ENCODE peak calls at places on chromosome 13, in nine cellular contexts. R is prostate gland; J is uterus; B is heart right ventricle; C is cardiac muscle cell; D is CD8-positive, alpha-beta T cell; A is aorta; W is tibial nerve; M is PC-9. Q is an unnamed sample.

GRCh38 chr13:69644447-69644846 is 463.2 kb upstream of the ATXN8OS start:
- DNase-seq in M (no peak), D (no peak), C (no peak), R (no peak), W (no peak), A (no peak), J (no peak), B (no peak), Q (no peak)

GRCh38 chr13:109569938-109570711 is 216.3 kb downstream of the IRS2 start:
- DNase-seq in B (no peak), W (no peak), D (peak; percentile 39), C (no peak), A (no peak), R (peak; percentile 60), J (no peak), M (no peak), Q (no peak)

GRCh38 chr13:98301721-98302120 is 124.7 kb upstream of the RNF113B start:
- DNase-seq in D (no peak), B (no peak), M (peak; percentile 88), A (no peak), W (no peak), R (no peak), C (no peak), J (no peak), Q (no peak)

GRCh38 chr13:109346060-109346459 is 440.3 kb downstream of the IRS2 start:
- DNase-seq in C (no peak), R (no peak), B (no peak), W (no peak), A (no peak), M (no peak), D (no peak), J (no peak), Q (no peak)

GRCh38 chr13:92573467-92574057 is 653.0 kb upstream of the GPC6 start:
- DNase-seq in J (no peak), B (no peak), D (no peak), M (no peak), W (no peak), C (peak; percentile 78), R (no peak), A (no peak), Q (no peak)

GRCh38 chr13:31918707-31919106 is 112.9 kb upstream of the FRY start:
- DNase-seq in D (no peak), A (no peak), C (no peak), R (no peak), M (no peak), W (no peak), B (no peak), J (no peak), Q (no peak)

GRCh38 chr13:36345438-36346221 is 564 bp downstream of the SPART start:
- DNase-seq in R (peak; percentile 61), B (peak; percentile 30), J (peak; percentile 77), C (peak; percentile 47), W (peak; percentile 72), M (peak; percentile 84), A (peak; percentile 85), D (peak; percentile 32), Q (peak; percentile 52)

GRCh38 chr13:49620170-49620621 is 8.1 kb upstream of the ARL11 start:
- DNase-seq in W (no peak), C (no peak), R (no peak), B (peak; percentile 29), A (no peak), M (no peak), J (no peak), D (no peak), Q (no peak)

GRCh38 chr13:67296511-67296910 is 66.4 kb upstream of the PCDH9 start:
- DNase-seq in B (no peak), W (no peak), R (no peak), J (no peak), C (no peak), M (no peak), D (no peak), A (no peak), Q (no peak)

GRCh38 chr13:98384739-98385138 is 192.2 kb downstream of the STK24 start:
- DNase-seq in D (no peak), M (no peak), J (no peak), R (no peak), W (no peak), A (no peak), B (no peak), C (no peak), Q (no peak)

GRCh38 chr13:27168086-27168485 is 3.5 kb downstream of the USP12 start:
- DNase-seq in M (no peak), C (no peak), B (no peak), A (no peak), W (no peak), R (no peak), J (no peak), D (no peak), Q (no peak)

GRCh38 chr13:77415253-77416127 is 88.6 kb upstream of the MYCBP2 start:
- DNase-seq in M (no peak), A (no peak), W (no peak), R (no peak), D (no peak), C (no peak), B (no peak), J (no peak), Q (no peak)

GRCh38 chr13:101838305-101838835 is 385.9 kb downstream of the ITGBL1 start:
- DNase-seq in R (no peak), C (no peak), D (no peak), J (no peak), A (no peak), W (no peak), B (no peak), M (no peak), Q (no peak)

GRCh38 chr13:64958106-64958505 is 2272.0 kb downstream of the PCDH9 start:
- DNase-seq in D (no peak), C (no peak), M (no peak), R (no peak), W (no peak), A (no peak), J (no peak), B (no peak), Q (no peak)

GRCh38 chr13:24208314-24208713 is 47.8 kb downstream of the SPATA13 start:
- DNase-seq in R (no peak), D (no peak), W (no peak), M (no peak), A (no peak), J (no peak), B (no peak), C (no peak), Q (no peak)

GRCh38 chr13:112575680-112576079 is 12.3 kb downstream of the TUBGCP3 start:
- DNase-seq in B (no peak), D (no peak), W (no peak), C (no peak), J (no peak), A (no peak), M (no peak), R (no peak), Q (no peak)
- H3K4me1 ChIP-seq in B (peaks cover 31% of the 10 kb centered on the region), D (peaks cover 21% of the 10 kb centered on the region), W (peaks cover 8% of the 10 kb centered on the region), C (no peaks in the 10 kb centered on the region), J (no peaks in the 10 kb centered on the region), A (no peaks in the 10 kb centered on the region), M (no peaks in the 10 kb centered on the region), R (no peaks in the 10 kb centered on the region), Q (peaks cover 18% of the 10 kb centered on the region)

GRCh38 chr13:44378277-44378676 is 4.7 kb downstream of the SERP2 start:
- DNase-seq in C (no peak), A (no peak), M (no peak), D (no peak), J (no peak), W (no peak), B (no peak), R (no peak), Q (no peak)
- H3K27ac ChIP-seq in C (no peak overlapping the region), A (no peak overlapping the region), M (no peak overlapping the region), D (no peak overlapping the region), J (no peak overlapping the region), W (no peak overlapping the region), B (no peak overlapping the region), R (peak overlapping the region; percentile 29), Q (no peak overlapping the region)

GRCh38 chr13:111213964-111214726 is 99.0 kb downstream of the ARHGEF7 start:
- DNase-seq in C (peak; percentile 28), B (no peak), A (no peak), J (no peak), D (no peak), R (no peak), W (no peak), M (no peak), Q (no peak)
- H3K4me1 ChIP-seq in C (peaks cover 27% of the 10 kb centered on the region), B (peaks cover 96% of the 10 kb centered on the region), A (no peaks in the 10 kb centered on the region), J (no peaks in the 10 kb centered on the region), D (peaks cover 4% of the 10 kb centered on the region), R (peaks cover 3% of the 10 kb centered on the region), W (peaks cover 89% of the 10 kb centered on the region), M (no peaks in the 10 kb centered on the region), Q (peaks cover 21% of the 10 kb centered on the region)

GRCh38 chr13:79786176-79786575 is 305.2 kb downstream of the NDFIP2 start:
- DNase-seq in D (no peak), A (no peak), W (no peak), J (no peak), C (no peak), R (no peak), B (no peak), M (no peak), Q (no peak)

GRCh38 chr13:79781829-79782540 is 301.0 kb downstream of the NDFIP2 start:
- DNase-seq in R (no peak), W (no peak), J (no peak), D (no peak), C (no peak), A (no peak), B (no peak), M (no peak), Q (no peak)

GRCh38 chr13:79780240-79780639 is 299.3 kb downstream of the NDFIP2 start:
- DNase-seq in M (no peak), D (no peak), J (no peak), B (no peak), R (no peak), C (no peak), W (no peak), A (no peak), Q (no peak)

GRCh38 chr13:79779761-79780160 is 298.8 kb downstream of the NDFIP2 start:
- DNase-seq in W (peak; percentile 29), C (no peak), B (no peak), J (peak; percentile 41), R (peak; percentile 17), D (no peak), A (peak; percentile 60), M (no peak), Q (no peak)

DNA sequence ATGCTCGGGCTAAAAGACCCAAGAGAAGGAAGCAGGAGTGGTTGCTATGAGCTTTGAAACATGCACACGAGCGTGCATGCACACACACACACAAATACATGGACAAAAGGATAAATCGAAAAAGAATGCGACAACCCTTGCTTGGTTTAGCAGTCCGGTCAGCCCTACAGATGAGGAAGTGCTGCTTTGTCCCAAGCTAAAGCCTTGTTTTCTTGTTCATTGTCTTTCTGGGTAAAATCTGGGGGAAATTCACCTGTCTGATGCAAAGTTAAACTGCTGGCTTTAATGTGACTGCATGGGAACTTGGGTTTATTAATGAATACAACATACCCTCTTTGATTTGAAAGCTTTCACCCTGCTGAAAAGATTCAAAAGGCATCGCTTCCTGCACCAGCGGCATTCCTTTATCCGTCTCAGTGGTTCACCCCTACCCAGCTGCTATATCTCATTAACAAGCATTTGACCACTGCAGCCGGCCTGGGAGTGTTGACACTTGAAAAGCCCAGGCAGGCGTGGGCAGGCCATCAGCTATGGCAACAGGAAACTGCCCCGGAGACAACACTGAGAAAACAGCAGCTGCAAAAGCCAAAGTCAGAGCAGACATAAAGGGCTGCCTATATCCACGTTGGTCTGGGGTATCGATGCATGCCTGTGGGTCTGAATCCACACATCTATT is 301.7 kb downstream of the NDFIP2 start:
- DNase-seq in B (peak; percentile 62), W (peak; percentile 23), D (no peak), A (peak; percentile 53), R (peak; percentile 36), M (no peak), J (no peak), C (peak; percentile 93), Q (no peak)
- H3K27ac ChIP-seq in B (peak overlapping the region; percentile 36), W (no peak overlapping the region), D (no peak overlapping the region), A (no peak overlapping the region), R (no peak overlapping the region), M (no peak overlapping the region), J (no peak overlapping the region), C (peak overlapping the region; percentile 74), Q (no peak overlapping the region)

Q was measured in Peyer's patch.